ENCODE peak calls at places on chromosome 7, in ten cellular contexts. Z, L, O, I, V, N, U, B, H and X are unnamed samples. For H3K4me1, the result is how much of the 10 kb centered on the place peaks cover.

GRCh38 chr7:38825721-38826440 is 83.1 kb downstream of the VPS41 start:
- DNase-seq in Z (no peak), L (no peak), O (no peak), I (no peak), V (no peak), N (no peak), U (no peak), B (no peak), H (no peak), X (peak)

GRCh38 chr7:32921896-32922295 is 30.3 kb upstream of the KBTBD2 start:
- DNase-seq in Z (no peak), L (no peak), O (no peak), I (no peak), V (no peak), N (no peak), U (no peak), B (peak), H (no peak), X (no peak)

GRCh38 chr7:424961-425793 is 94.5 kb downstream of the PDGFA start:
- DNase-seq in Z (no peak), L (peak), O (no peak), I (no peak), V (no peak), N (no peak), U (no peak), B (no peak), H (no peak), X (no peak)

GRCh38 chr7:111437736-111438135 is 124.6 kb downstream of the IMMP2L start:
- DNase-seq in Z (no peak), L (no peak), O (no peak), I (no peak), V (no peak), N (no peak), U (no peak), B (no peak), H (no peak), X (no peak)

GRCh38 chr7:149638566-149639320 is 134.6 kb downstream of the ZNF467 start:
- DNase-seq in Z (no peak), L (no peak), O (no peak), I (no peak), V (no peak), N (no peak), U (no peak), B (no peak), H (no peak), X (no peak)

GRCh38 chr7:66880009-66880554 is 40.9 kb upstream of the TMEM248 start:
- DNase-seq in Z (no peak), L (no peak), O (no peak), I (no peak), V (no peak), N (no peak), U (no peak), B (no peak), H (no peak), X (no peak)

GRCh38 chr7:29194206-29194593 is 375 bp upstream of the CHN2 start:
- DNase-seq in Z (peak), L (no peak), O (no peak), I (no peak), V (peak), N (peak), U (no peak), B (no peak), H (no peak), X (peak)

GRCh38 chr7:22109761-22110160 is 164.1 kb upstream of the CDCA7L start:
- DNase-seq in Z (no peak), L (peak), O (peak), I (no peak), V (no peak), N (peak), U (peak), B (peak), H (peak), X (no peak)

GRCh38 chr7:64307254-64308018 is 6.3 kb upstream of the ZNF736 start:
- DNase-seq in Z (peak), L (peak), O (peak), I (peak), V (peak), N (peak), U (no peak), B (peak), H (peak), X (peak)

GRCh38 chr7:3092468-3092867 is 48.8 kb upstream of the CARD11 start:
- DNase-seq in Z (peak), L (peak), O (no peak), I (no peak), V (no peak), N (peak), U (no peak), B (peak), H (peak), X (peak)

GRCh38 chr7:152145853-152146466 is 120.5 kb downstream of the GALNT11 start:
- DNase-seq in Z (no peak), L (no peak), O (peak), I (no peak), V (no peak), N (no peak), U (peak), B (peak), H (peak), X (no peak)

DNA sequence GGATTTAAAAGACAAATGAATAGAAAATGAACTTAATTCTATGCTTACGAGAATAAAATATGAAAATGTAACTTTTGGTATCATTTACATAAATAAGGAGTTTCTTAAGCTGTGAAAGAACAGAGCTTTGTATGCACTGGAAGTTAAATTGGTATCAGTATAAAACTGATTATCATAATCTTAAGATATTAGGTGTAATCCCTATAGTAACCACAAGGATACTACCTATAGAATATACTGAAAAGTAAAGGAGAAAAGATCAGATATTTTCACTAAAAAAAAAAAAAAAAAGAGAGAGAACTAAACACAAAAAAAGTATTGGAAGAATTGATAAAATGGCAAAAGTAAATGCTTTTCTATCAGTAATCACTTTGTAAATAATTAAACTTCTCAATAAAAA is 100.1 kb downstream of the TWIST1 start:
- DNase-seq in Z (no peak), L (no peak), O (no peak), I (no peak), V (no peak), N (no peak), U (no peak), B (no peak), H (no peak), X (no peak)
- TF ChIP-seq CTCF in Z (no peak), L (no peak), O (peak), I (no peak), V (no peak), N (no peak), U (no peak), B (no peak), H (no peak), X (peak)

DNA sequence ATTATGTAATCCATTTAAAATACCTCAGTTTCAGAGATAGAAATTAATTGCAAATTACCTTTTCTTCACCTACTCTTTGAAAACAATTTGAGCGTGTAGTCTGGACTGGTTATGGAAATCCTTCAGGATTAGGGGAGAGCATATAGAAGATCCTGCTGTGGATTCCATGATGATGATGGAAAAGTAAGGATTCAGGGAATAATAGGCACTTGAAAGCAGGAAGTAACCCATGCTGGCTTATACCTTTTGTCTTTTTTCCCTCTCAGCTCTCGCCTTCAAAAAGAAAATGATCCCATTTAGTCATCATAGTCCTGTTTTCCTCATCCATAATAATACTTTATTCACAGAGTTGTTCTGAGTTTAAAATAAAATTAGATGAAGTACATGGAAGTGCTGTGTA is 4.4 kb downstream of the HBP1 start:
- DNase-seq in Z (no peak), L (no peak), O (no peak), I (no peak), V (no peak), N (no peak), U (no peak), B (no peak), H (no peak), X (no peak)
- H3K27ac ChIP-seq in Z (no peak), L (peak), O (no peak), I (no peak), V (no peak), N (no peak), U (no peak), B (no peak), H (no peak), X (no peak)

DNA sequence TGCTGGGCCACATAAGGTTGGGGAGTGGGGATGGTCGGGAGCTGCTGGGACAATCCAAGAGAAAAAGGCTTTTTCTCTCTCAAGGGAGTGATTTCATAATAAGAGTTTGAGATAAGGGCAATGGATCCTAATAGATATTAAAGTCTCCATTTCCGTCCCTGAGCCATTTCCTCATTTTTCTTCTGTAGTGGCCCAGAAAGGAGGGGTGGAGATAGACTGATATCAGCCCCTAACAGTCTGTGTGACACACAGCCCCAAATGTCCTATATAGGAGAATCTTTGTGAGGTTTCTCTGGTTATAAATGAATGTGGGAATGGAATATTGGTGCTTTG is 35.2 kb downstream of the PRSS2 start:
- DNase-seq in Z (no peak), L (no peak), O (no peak), I (no peak), V (no peak), N (no peak), U (no peak), B (no peak), H (no peak), X (no peak)
- H3K4me1 ChIP-seq in Z (under half), L (under half), O (under half), I (under half), V (under half), N (under half), U (under half), B (under half), H (under half), X (under half)

GRCh38 chr7:128076831-128077271 is 45.6 kb upstream of the LRRC4 start:
- DNase-seq in Z (peak), L (peak), O (peak), I (peak), V (peak), N (peak), U (no peak), B (no peak), H (peak), X (peak)

GRCh38 chr7:128078309-128078708 is 47.1 kb upstream of the LRRC4 start:
- DNase-seq in Z (no peak), L (peak), O (no peak), I (no peak), V (no peak), N (no peak), U (no peak), B (no peak), H (no peak), X (no peak)

GRCh38 chr7:128082431-128082830 is 51.2 kb upstream of the LRRC4 start:
- DNase-seq in Z (no peak), L (no peak), O (no peak), I (no peak), V (no peak), N (no peak), U (no peak), B (no peak), H (no peak), X (no peak)

GRCh38 chr7:128081351-128081750 is 50.1 kb upstream of the LRRC4 start:
- DNase-seq in Z (no peak), L (peak), O (no peak), I (no peak), V (no peak), N (peak), U (no peak), B (no peak), H (no peak), X (no peak)

GRCh38 chr7:128080169-128080568 is 48.9 kb upstream of the LRRC4 start:
- DNase-seq in Z (no peak), L (peak), O (no peak), I (no peak), V (no peak), N (no peak), U (no peak), B (no peak), H (no peak), X (no peak)
- TF ChIP-seq CTCF in Z (no peak), L (no peak), O (no peak), I (no peak), V (no peak), N (no peak), U (no peak), B (no peak), H (no peak), X (no peak)

GRCh38 chr7:106868364-106868763 is 3.3 kb downstream of the PIK3CG start:
- DNase-seq in Z (no peak), L (no peak), O (no peak), I (no peak), V (no peak), N (no peak), U (no peak), B (no peak), H (no peak), X (no peak)

GRCh38 chr7:106871793-106872571 is 6.9 kb downstream of the PIK3CG start:
- DNase-seq in Z (no peak), L (no peak), O (no peak), I (no peak), V (no peak), N (no peak), U (no peak), B (no peak), H (no peak), X (no peak)

GRCh38 chr7:106870528-106870927 is 5.4 kb downstream of the PIK3CG start:
- DNase-seq in Z (no peak), L (no peak), O (no peak), I (no peak), V (no peak), N (no peak), U (no peak), B (no peak), H (no peak), X (no peak)

GRCh38 chr7:106870983-106871410 is 5.9 kb downstream of the PIK3CG start:
- DNase-seq in Z (no peak), L (no peak), O (no peak), I (no peak), V (no peak), N (no peak), U (no peak), B (peak), H (peak), X (no peak)

GRCh38 chr7:106869954-106870353 is 4.9 kb downstream of the PIK3CG start:
- DNase-seq in Z (no peak), L (no peak), O (no peak), I (no peak), V (no peak), N (no peak), U (no peak), B (no peak), H (no peak), X (no peak)
- H3K27ac ChIP-seq in Z (no peak), L (no peak), O (no peak), I (no peak), V (no peak), N (no peak), U (no peak), B (no peak), H (no peak), X (no peak)

GRCh38 chr7:48085942-48086341 is 3.1 kb upstream of the UPP1 start:
- DNase-seq in Z (no peak), L (no peak), O (no peak), I (no peak), V (no peak), N (no peak), U (no peak), B (no peak), H (no peak), X (no peak)

GRCh38 chr7:48085433-48085791 is 3.7 kb upstream of the UPP1 start:
- DNase-seq in Z (no peak), L (no peak), O (no peak), I (no peak), V (no peak), N (no peak), U (no peak), B (no peak), H (no peak), X (no peak)

GRCh38 chr7:48083114-48083830 is 5.8 kb upstream of the UPP1 start:
- DNase-seq in Z (no peak), L (no peak), O (no peak), I (no peak), V (no peak), N (no peak), U (no peak), B (peak), H (peak), X (no peak)

GRCh38 chr7:48087349-48087748 is 1.7 kb upstream of the UPP1 start:
- DNase-seq in Z (no peak), L (no peak), O (no peak), I (no peak), V (no peak), N (no peak), U (no peak), B (peak), H (peak), X (no peak)

DNA sequence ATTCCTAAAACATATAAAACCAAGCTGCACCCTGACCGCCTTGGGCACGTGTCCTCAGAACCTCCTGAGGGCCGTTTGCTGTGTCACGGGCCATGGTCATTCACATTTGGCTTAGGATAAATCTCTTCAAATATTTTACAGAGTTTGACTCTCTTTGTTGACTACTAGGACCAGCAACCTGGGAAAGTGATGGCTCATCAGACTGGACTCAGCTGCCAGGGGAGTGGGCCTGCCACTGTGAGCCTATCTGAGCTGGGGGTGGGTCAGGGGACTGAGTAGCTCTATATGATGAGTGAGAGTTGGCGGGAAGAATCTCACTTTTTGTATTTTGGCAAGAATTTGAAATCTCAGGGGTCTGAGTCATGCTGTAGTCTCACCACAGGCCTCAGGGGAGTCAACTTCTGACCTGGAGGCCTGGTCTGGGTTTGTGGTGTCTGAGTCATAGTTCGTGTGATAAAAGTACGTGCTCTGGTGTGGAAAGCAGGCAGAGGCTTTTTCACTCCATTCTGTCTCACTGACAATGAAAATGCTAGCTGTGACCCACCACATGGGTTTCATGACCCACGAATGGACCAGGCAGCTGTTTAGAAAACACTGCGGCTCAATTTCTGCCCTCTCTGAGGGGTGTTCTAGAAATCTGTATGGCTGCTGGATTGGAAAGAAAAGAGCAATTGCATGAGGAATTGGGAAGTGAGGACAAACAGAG is 4.2 kb upstream of the UPP1 start:
- DNase-seq in Z (no peak), L (peak), O (peak), I (no peak), V (peak), N (no peak), U (peak), B (peak), H (peak), X (peak)
- H3K4me1 ChIP-seq in Z (under half), L (under half), O (under half), I (under half), V (under half), N (under half), U (half or more), B (under half), H (under half), X (under half)

DNA sequence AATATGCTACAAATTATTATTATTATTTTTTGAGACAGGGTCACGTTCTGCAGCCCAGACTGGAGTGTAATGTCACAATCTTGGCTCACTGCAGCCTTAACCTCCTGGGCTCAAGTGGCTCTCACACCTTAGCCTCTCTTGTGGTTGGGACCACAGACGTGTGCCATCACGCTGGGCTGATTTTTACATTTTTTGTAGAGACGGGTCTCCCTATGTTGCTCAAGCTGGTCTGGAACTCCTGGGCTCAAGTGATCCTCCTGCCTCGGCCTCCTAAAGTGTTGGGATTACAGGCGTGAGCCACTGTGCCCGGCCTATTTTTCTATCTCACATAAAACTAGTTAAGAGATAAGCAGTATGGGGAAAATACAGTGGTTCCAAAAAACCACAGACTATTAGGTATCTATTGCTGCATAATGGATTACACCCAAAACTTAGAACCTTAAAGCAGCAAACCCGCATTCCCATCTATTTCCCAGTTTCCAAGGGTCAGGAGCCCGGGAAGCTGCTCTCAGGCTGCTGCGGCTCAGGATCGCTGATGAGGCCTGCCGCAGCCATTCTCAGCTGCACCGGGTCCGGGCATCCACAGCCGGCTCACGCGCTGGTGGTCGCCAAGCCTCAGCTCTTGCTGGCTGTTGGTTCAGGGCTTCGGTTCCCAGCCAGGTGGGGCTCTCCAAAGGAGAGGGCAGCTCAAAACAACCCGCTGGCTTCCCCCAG is 128.3 kb downstream of the UBE2H start:
- DNase-seq in Z (no peak), L (no peak), O (no peak), I (no peak), V (no peak), N (no peak), U (no peak), B (no peak), H (no peak), X (no peak)
- TF ChIP-seq CTCF in Z (no peak), L (no peak), O (no peak), I (no peak), V (no peak), N (no peak), U (no peak), B (no peak), H (no peak), X (peak)

GRCh38 chr7:18976715-18977466 is 140.5 kb downstream of the TWIST1 start:
- DNase-seq in Z (no peak), L (no peak), O (no peak), I (no peak), V (no peak), N (no peak), U (no peak), B (no peak), H (no peak), X (no peak)
- H3K27ac ChIP-seq in Z (no peak), L (no peak), O (peak), I (no peak), V (no peak), N (no peak), U (no peak), B (no peak), H (no peak), X (no peak)